ENCODE peak calls at places on chromosomes 7 and 10, in nine cellular contexts. One of them, this sample, is unnamed.

GRCh38 chr10:63738410-63738809 is 217.2 kb downstream of the REEP3 start:
- DNase-seq in PC-9: no peak
- DNase-seq in brain microvascular endothelial cell: peak
- DNase-seq in H9: no peak
- DNase-seq in PC-3: peak
- DNase-seq in coronary artery: no peak
- DNase-seq in astrocyte: peak
- DNase-seq in OCI-LY7: no peak
- DNase-seq in spleen: no peak
- DNase-seq in this sample: no peak

GRCh38 chr10:129411146-129411705 is 55.8 kb upstream of the MGMT start:
- DNase-seq in PC-9: no peak
- DNase-seq in H9: no peak
- DNase-seq in PC-3: no peak
- DNase-seq in spleen: no peak
- DNase-seq in astrocyte: no peak
- DNase-seq in coronary artery: no peak
- DNase-seq in brain microvascular endothelial cell: no peak
- DNase-seq in OCI-LY7: no peak
- DNase-seq in this sample: no peak

GRCh38 chr7:43764807-43765491 is 6.5 kb downstream of the BLVRA start:
- DNase-seq in brain microvascular endothelial cell: no peak
- DNase-seq in OCI-LY7: no peak
- DNase-seq in coronary artery: no peak
- DNase-seq in spleen: no peak
- DNase-seq in PC-9: peak
- DNase-seq in astrocyte: peak
- DNase-seq in H9: no peak
- DNase-seq in PC-3: peak
- DNase-seq in this sample: no peak

GRCh38 chr7:155255660-155256059 is 42.0 kb upstream of the INSIG1 start:
- DNase-seq in PC-3: no peak
- DNase-seq in coronary artery: no peak
- DNase-seq in brain microvascular endothelial cell: no peak
- DNase-seq in PC-9: peak
- DNase-seq in H9: no peak
- DNase-seq in spleen: no peak
- DNase-seq in OCI-LY7: no peak
- DNase-seq in astrocyte: no peak
- DNase-seq in this sample: no peak

GRCh38 chr10:4103586-4103985 is 318.6 kb upstream of the KLF6 start:
- DNase-seq in H9: no peak
- DNase-seq in astrocyte: no peak
- DNase-seq in OCI-LY7: no peak
- DNase-seq in coronary artery: no peak
- DNase-seq in brain microvascular endothelial cell: no peak
- DNase-seq in spleen: no peak
- DNase-seq in PC-3: no peak
- DNase-seq in PC-9: no peak
- DNase-seq in this sample: no peak

GRCh38 chr7:41045556-41046123 is 657.2 kb downstream of the INHBA start:
- DNase-seq in astrocyte: no peak
- DNase-seq in spleen: no peak
- DNase-seq in OCI-LY7: peak
- DNase-seq in PC-3: peak
- DNase-seq in H9: peak
- DNase-seq in coronary artery: no peak
- DNase-seq in brain microvascular endothelial cell: no peak
- DNase-seq in PC-9: peak
- DNase-seq in this sample: no peak

GRCh38 chr7:116367171-116367813 is 132.2 kb upstream of the CAV2 start:
- DNase-seq in brain microvascular endothelial cell: no peak
- DNase-seq in OCI-LY7: no peak
- DNase-seq in coronary artery: no peak
- DNase-seq in astrocyte: no peak
- DNase-seq in spleen: no peak
- DNase-seq in PC-3: peak
- DNase-seq in H9: peak
- DNase-seq in PC-9: no peak
- DNase-seq in this sample: no peak

GRCh38 chr7:101547022-101547915 is 81.8 kb downstream of the MYL10 start:
- DNase-seq in H9: peak
- DNase-seq in spleen: peak
- DNase-seq in coronary artery: no peak
- DNase-seq in PC-9: no peak
- DNase-seq in brain microvascular endothelial cell: no peak
- DNase-seq in astrocyte: no peak
- DNase-seq in PC-3: no peak
- DNase-seq in OCI-LY7: no peak
- DNase-seq in this sample: no peak

GRCh38 chr10:122650331-122650730 is 49.3 kb downstream of the C10orf120 start:
- DNase-seq in coronary artery: peak
- DNase-seq in H9: no peak
- DNase-seq in brain microvascular endothelial cell: no peak
- DNase-seq in spleen: peak
- DNase-seq in PC-9: no peak
- DNase-seq in astrocyte: no peak
- DNase-seq in OCI-LY7: no peak
- DNase-seq in PC-3: no peak
- DNase-seq in this sample: no peak

GRCh38 chr7:2005746-2006145 is 227.0 kb downstream of the MAD1L1 start:
- DNase-seq in PC-3: no peak
- DNase-seq in H9: peak
- DNase-seq in spleen: peak
- DNase-seq in brain microvascular endothelial cell: no peak
- DNase-seq in astrocyte: no peak
- DNase-seq in OCI-LY7: no peak
- DNase-seq in PC-9: no peak
- DNase-seq in coronary artery: peak
- DNase-seq in this sample: no peak

GRCh38 chr7:30650455-30650854 is 31.8 kb downstream of the CRHR2 start:
- DNase-seq in coronary artery: peak
- DNase-seq in PC-9: no peak
- DNase-seq in brain microvascular endothelial cell: no peak
- DNase-seq in PC-3: no peak
- DNase-seq in spleen: no peak
- DNase-seq in H9: peak
- DNase-seq in astrocyte: no peak
- DNase-seq in OCI-LY7: no peak
- DNase-seq in this sample: no peak

GRCh38 chr7:133662276-133662675 is 409.4 kb downstream of the EXOC4 start:
- DNase-seq in brain microvascular endothelial cell: no peak
- DNase-seq in H9: no peak
- DNase-seq in PC-9: peak
- DNase-seq in spleen: no peak
- DNase-seq in PC-3: no peak
- DNase-seq in OCI-LY7: no peak
- DNase-seq in astrocyte: no peak
- DNase-seq in coronary artery: no peak
- DNase-seq in this sample: no peak

GRCh38 chr10:33109788-33110469 is 151.9 kb upstream of the ITGB1 start:
- DNase-seq in astrocyte: peak
- DNase-seq in PC-3: no peak
- DNase-seq in spleen: no peak
- DNase-seq in PC-9: no peak
- DNase-seq in brain microvascular endothelial cell: no peak
- DNase-seq in H9: no peak
- DNase-seq in coronary artery: no peak
- DNase-seq in OCI-LY7: peak
- DNase-seq in this sample: no peak

GRCh38 chr10:102501201-102502028 is 1.1 kb downstream of the ACTR1A start:
- DNase-seq in coronary artery: no peak
- DNase-seq in H9: no peak
- DNase-seq in brain microvascular endothelial cell: no peak
- DNase-seq in PC-3: no peak
- DNase-seq in PC-9: no peak
- DNase-seq in spleen: no peak
- DNase-seq in astrocyte: no peak
- DNase-seq in OCI-LY7: peak
- DNase-seq in this sample: no peak

GRCh38 chr7:3254718-3255117 is 46.3 kb upstream of the SDK1 start:
- DNase-seq in H9: no peak
- DNase-seq in PC-9: no peak
- DNase-seq in spleen: no peak
- DNase-seq in OCI-LY7: no peak
- DNase-seq in coronary artery: no peak
- DNase-seq in PC-3: no peak
- DNase-seq in brain microvascular endothelial cell: no peak
- DNase-seq in astrocyte: no peak
- DNase-seq in this sample: no peak

GRCh38 chr10:76411719-76412435 is 980.5 kb downstream of the LRMDA start:
- DNase-seq in PC-3: no peak
- DNase-seq in PC-9: no peak
- DNase-seq in H9: no peak
- DNase-seq in spleen: no peak
- DNase-seq in coronary artery: peak
- DNase-seq in OCI-LY7: no peak
- DNase-seq in brain microvascular endothelial cell: no peak
- DNase-seq in astrocyte: no peak
- DNase-seq in this sample: no peak

GRCh38 chr7:119270045-119270464 is 1002.9 kb upstream of the KCND2 start:
- DNase-seq in brain microvascular endothelial cell: peak
- DNase-seq in astrocyte: peak
- DNase-seq in PC-9: peak
- DNase-seq in spleen: peak
- DNase-seq in H9: peak
- DNase-seq in coronary artery: no peak
- DNase-seq in PC-3: peak
- DNase-seq in OCI-LY7: peak
- DNase-seq in this sample: peak

GRCh38 chr7:69402696-69403095 is 195.6 kb upstream of the AUTS2 start:
- DNase-seq in OCI-LY7: no peak
- DNase-seq in astrocyte: no peak
- DNase-seq in brain microvascular endothelial cell: no peak
- DNase-seq in spleen: peak
- DNase-seq in H9: no peak
- DNase-seq in PC-9: no peak
- DNase-seq in coronary artery: no peak
- DNase-seq in PC-3: no peak
- DNase-seq in this sample: no peak

GRCh38 chr7:69399038-69399800 is 199.1 kb upstream of the AUTS2 start:
- DNase-seq in coronary artery: no peak
- DNase-seq in spleen: peak
- DNase-seq in H9: peak
- DNase-seq in PC-9: no peak
- DNase-seq in astrocyte: peak
- DNase-seq in brain microvascular endothelial cell: peak
- DNase-seq in PC-3: no peak
- DNase-seq in OCI-LY7: no peak
- DNase-seq in this sample: no peak

GRCh38 chr7:69403169-69403568 is 195.1 kb upstream of the AUTS2 start:
- DNase-seq in PC-9: no peak
- DNase-seq in brain microvascular endothelial cell: no peak
- DNase-seq in PC-3: no peak
- DNase-seq in astrocyte: no peak
- DNase-seq in spleen: peak
- DNase-seq in coronary artery: no peak
- DNase-seq in H9: peak
- DNase-seq in OCI-LY7: peak
- DNase-seq in this sample: peak
- TF ChIP-seq CTCF in PC-9: peak
- TF ChIP-seq CTCF in brain microvascular endothelial cell: no peak
- TF ChIP-seq CTCF in PC-3: no peak
- TF ChIP-seq CTCF in astrocyte: no peak
- TF ChIP-seq CTCF in spleen: no peak
- TF ChIP-seq CTCF in coronary artery: no peak
- TF ChIP-seq CTCF in H9: peak
- TF ChIP-seq CTCF in OCI-LY7: peak
- TF ChIP-seq CTCF in this sample: peak

DNA sequence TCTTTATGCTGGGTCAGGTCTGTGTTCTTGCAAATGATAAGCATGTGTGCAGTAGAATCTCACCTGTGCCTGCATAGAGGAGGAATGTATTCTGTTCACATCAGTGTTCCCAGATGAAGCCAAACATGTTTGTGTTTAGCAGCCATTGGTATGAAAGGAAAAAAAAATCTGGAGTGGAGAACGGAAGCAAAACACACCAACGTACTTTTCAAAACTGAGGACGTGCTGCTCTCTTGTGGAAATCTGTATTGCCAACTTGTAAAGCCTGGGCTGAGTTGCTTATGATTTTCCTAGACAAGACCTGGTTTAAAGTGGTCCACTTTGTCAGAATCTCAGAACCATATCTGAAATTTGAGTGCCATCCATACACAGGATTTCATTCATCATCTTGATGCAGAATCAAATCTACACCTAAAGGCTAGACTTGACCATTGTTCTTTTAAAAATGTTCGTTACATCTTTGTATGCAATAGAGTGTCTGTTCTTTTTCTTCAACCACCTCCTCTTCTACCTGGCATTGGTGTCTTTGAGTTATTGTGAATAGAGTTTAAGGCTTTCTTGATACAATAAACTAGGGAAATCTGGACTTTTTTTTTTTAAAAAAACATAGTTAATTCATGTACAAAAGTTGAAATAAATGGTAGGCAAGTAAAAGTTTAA is 367.7 kb downstream of the PHF14 start:
- DNase-seq in coronary artery: no peak
- DNase-seq in brain microvascular endothelial cell: peak
- DNase-seq in PC-9: no peak
- DNase-seq in H9: no peak
- DNase-seq in OCI-LY7: no peak
- DNase-seq in spleen: no peak
- DNase-seq in PC-3: peak
- DNase-seq in astrocyte: no peak
- DNase-seq in this sample: no peak
- TF ChIP-seq CTCF in coronary artery: no peak
- TF ChIP-seq CTCF in brain microvascular endothelial cell: peak
- TF ChIP-seq CTCF in PC-9: peak
- TF ChIP-seq CTCF in H9: peak
- TF ChIP-seq CTCF in OCI-LY7: peak
- TF ChIP-seq CTCF in spleen: no peak
- TF ChIP-seq CTCF in PC-3: peak
- TF ChIP-seq CTCF in astrocyte: peak
- TF ChIP-seq CTCF in this sample: peak

DNA sequence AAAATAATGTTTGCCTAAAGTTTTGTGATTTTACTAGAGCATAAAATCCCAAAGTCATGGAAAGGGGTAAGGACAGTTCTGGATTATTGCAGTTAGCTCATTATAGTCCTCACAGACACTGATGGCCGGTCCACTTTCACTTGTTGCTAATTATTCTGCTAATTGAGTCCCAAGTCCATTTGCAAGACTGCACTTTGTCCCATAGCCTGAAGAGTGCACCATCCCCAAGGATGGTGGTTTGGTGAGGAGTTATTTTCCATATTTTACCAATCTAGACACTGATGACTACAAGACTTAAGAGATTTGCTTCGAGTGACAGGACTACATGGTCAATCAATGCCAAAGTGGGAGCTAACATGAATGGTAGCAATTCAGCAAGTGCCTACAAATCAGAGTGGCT is 181.8 kb upstream of the CACNA2D1 start:
- DNase-seq in PC-3: peak
- DNase-seq in PC-9: no peak
- DNase-seq in brain microvascular endothelial cell: no peak
- DNase-seq in astrocyte: no peak
- DNase-seq in OCI-LY7: no peak
- DNase-seq in H9: no peak
- DNase-seq in spleen: no peak
- DNase-seq in coronary artery: no peak
- DNase-seq in this sample: no peak
- TF ChIP-seq CTCF in PC-3: peak
- TF ChIP-seq CTCF in PC-9: no peak
- TF ChIP-seq CTCF in brain microvascular endothelial cell: peak
- TF ChIP-seq CTCF in astrocyte: no peak
- TF ChIP-seq CTCF in OCI-LY7: no peak
- TF ChIP-seq CTCF in H9: peak
- TF ChIP-seq CTCF in spleen: no peak
- TF ChIP-seq CTCF in coronary artery: no peak
- TF ChIP-seq CTCF in this sample: no peak

GRCh38 chr7:95993420-95993819 is 221.1 kb downstream of the DYNC1I1 start:
- DNase-seq in coronary artery: no peak
- DNase-seq in PC-3: peak
- DNase-seq in OCI-LY7: no peak
- DNase-seq in spleen: no peak
- DNase-seq in astrocyte: no peak
- DNase-seq in brain microvascular endothelial cell: no peak
- DNase-seq in H9: no peak
- DNase-seq in PC-9: no peak
- DNase-seq in this sample: no peak
- TF ChIP-seq CTCF in coronary artery: no peak
- TF ChIP-seq CTCF in PC-3: peak
- TF ChIP-seq CTCF in OCI-LY7: peak
- TF ChIP-seq CTCF in spleen: no peak
- TF ChIP-seq CTCF in astrocyte: no peak
- TF ChIP-seq CTCF in brain microvascular endothelial cell: peak
- TF ChIP-seq CTCF in H9: peak
- TF ChIP-seq CTCF in PC-9: no peak
- TF ChIP-seq CTCF in this sample: no peak